ENCODE peak calls at places on chromosomes 4 and X, in ten cellular contexts. N is activated CD4-positive, alpha-beta T cell treated with anti-CD3 and anti-CD28 coated beads, Interleukin-2, amount 10 ng/mL, durations not matched to agents 7 days and 5 days; O is GDM1; Z is kidney tubule cell; A is CD8-positive, alpha-beta memory T cell; M is fibroblast of pulmonary artery; X is stimulated activated CD8-positive, alpha-beta memory T cell treated with anti-CD3 and anti-CD28 coated beads, Interleukin-2, amount 100 ng/mL, for 1 hour; E is NCI-H774; G is cardiac fibroblast; Y is NCI-H1092. J is an unnamed sample.

GRCh38 chr4:113761682-113762060 is at the start of gene CAMK2D:
- DNase-seq in G (peak; percentile 93), X (no peak), O (peak; percentile 83), Y (peak; percentile 89), Z (peak; percentile 89), E (peak; percentile 27), A (peak; percentile 72), M (peak; percentile 92), N (peak; percentile 87), J (peak; percentile 90)

GRCh38 chr4:6956434-6957147 is 47.0 kb downstream of the TBC1D14 start:
- DNase-seq in E (no peak), X (no peak), M (no peak), O (no peak), G (no peak), Z (no peak), A (no peak), N (no peak), Y (no peak), J (no peak)

GRCh38 chrX:41695464-41695863 is 6.7 kb downstream of the GPR34 start:
- DNase-seq in M (peak; percentile 47), O (no peak), N (no peak), Y (no peak), X (no peak), Z (peak; percentile 7), G (no peak), A (no peak), E (no peak), J (no peak)

GRCh38 chr4:186852078-186852420 is 128.4 kb upstream of the FAT1 start:
- DNase-seq in N (no peak), A (no peak), O (no peak), Y (no peak), X (no peak), Z (no peak), M (no peak), G (no peak), E (no peak), J (no peak)

GRCh38 chr4:151690884-151691283 is 69.9 kb downstream of the GATB start:
- DNase-seq in Y (no peak), G (peak; percentile 56), A (no peak), X (no peak), Z (no peak), N (no peak), O (no peak), M (peak; percentile 36), E (no peak), J (no peak)

GRCh38 chr4:174069848-174070330 is 213.6 kb downstream of the FBXO8 start:
- DNase-seq in Z (no peak), X (no peak), N (no peak), Y (no peak), G (no peak), A (no peak), E (no peak), M (no peak), O (no peak), J (no peak)

GRCh38 chr4:13162886-13163285 is 321.3 kb downstream of the RAB28 start:
- DNase-seq in G (peak; percentile 5), E (no peak), M (no peak), Y (no peak), N (no peak), O (no peak), X (no peak), Z (no peak), A (no peak), J (no peak)

GRCh38 chrX:39377171-39377570 is 575.9 kb downstream of the MID1IP1 start:
- DNase-seq in G (no peak), X (no peak), A (no peak), E (no peak), O (no peak), M (no peak), N (no peak), Z (no peak), Y (no peak), J (no peak)

GRCh38 chrX:150736478-150736877 is 43.3 kb downstream of the MTMR1 start:
- DNase-seq in A (no peak), X (no peak), Y (no peak), G (no peak), M (no peak), E (no peak), N (no peak), Z (no peak), O (no peak), J (no peak)